ENCODE peak calls at places on chromosomes 11 and 22, in four cellular contexts. One of them, this sample, is unnamed.

GRCh38 chr11:17798716-17799115 is 64.1 kb downstream of the KCNC1 start:
- DNase-seq in HepG2: no peak
- DNase-seq in A549: no peak
- DNase-seq in GM12878: no peak
- DNase-seq in this sample: no peak

GRCh38 chr22:29369460-29369859 is 18.9 kb downstream of the AP1B1 start:
- DNase-seq in A549: no peak
- DNase-seq in GM12878: no peak
- DNase-seq in HepG2: no peak
- DNase-seq in this sample: peak

GRCh38 chr11:6404341-6405038 is 14.2 kb downstream of the SMPD1 start:
- DNase-seq in A549: no peak
- DNase-seq in GM12878: no peak
- DNase-seq in HepG2: no peak
- DNase-seq in this sample: no peak

GRCh38 chr11:64916040-64916847 is 765 bp downstream of the ATG2A start:
- DNase-seq in GM12878: no peak
- DNase-seq in HepG2: peak
- DNase-seq in A549: peak
- DNase-seq in this sample: peak

GRCh38 chr11:32947985-32948384 is 55.4 kb downstream of the QSER1 start:
- DNase-seq in GM12878: no peak
- DNase-seq in A549: no peak
- DNase-seq in HepG2: no peak
- DNase-seq in this sample: no peak

GRCh38 chr11:3859373-3859881 is 4.0 kb downstream of the STIM1 start:
- DNase-seq in HepG2: no peak
- DNase-seq in GM12878: no peak
- DNase-seq in A549: no peak
- DNase-seq in this sample: peak

GRCh38 chr11:95576149-95576851 is 213.3 kb downstream of the FAM76B start:
- DNase-seq in GM12878: no peak
- DNase-seq in A549: no peak
- DNase-seq in HepG2: no peak
- DNase-seq in this sample: no peak

GRCh38 chr11:74138572-74138971 is 32.2 kb downstream of the C2CD3 start:
- DNase-seq in HepG2: peak
- DNase-seq in GM12878: no peak
- DNase-seq in A549: peak
- DNase-seq in this sample: peak

GRCh38 chr11:28010001-28010400 is 98.0 kb downstream of the KIF18A start:
- DNase-seq in GM12878: no peak
- DNase-seq in HepG2: no peak
- DNase-seq in A549: no peak
- DNase-seq in this sample: no peak

GRCh38 chr11:59611570-59612565 is 3.7 kb downstream of the OSBP start:
- DNase-seq in A549: no peak
- DNase-seq in HepG2: peak
- DNase-seq in GM12878: no peak
- DNase-seq in this sample: no peak

GRCh38 chr22:30546616-30547015 is at the start of gene SEC14L6:
- DNase-seq in GM12878: no peak
- DNase-seq in A549: no peak
- DNase-seq in HepG2: no peak
- DNase-seq in this sample: no peak

GRCh38 chr11:130999086-130999485 is 82.8 kb upstream of the SNX19 start:
- DNase-seq in A549: no peak
- DNase-seq in HepG2: no peak
- DNase-seq in GM12878: no peak
- DNase-seq in this sample: no peak

GRCh38 chr11:108824601-108825000 is 159.7 kb downstream of the DDX10 start:
- DNase-seq in A549: no peak
- DNase-seq in GM12878: no peak
- DNase-seq in HepG2: no peak
- DNase-seq in this sample: no peak

GRCh38 chr22:45891471-45891995 is 85.4 kb downstream of the WNT7B start:
- DNase-seq in A549: no peak
- DNase-seq in HepG2: no peak
- DNase-seq in GM12878: no peak
- DNase-seq in this sample: no peak

GRCh38 chr11:57567512-57568329 is at the start of gene UBE2L6:
- DNase-seq in GM12878: no peak
- DNase-seq in A549: peak
- DNase-seq in HepG2: no peak
- DNase-seq in this sample: peak

GRCh38 chr11:114076974-114077373 is 17.5 kb downstream of the ZBTB16 start:
- DNase-seq in HepG2: no peak
- DNase-seq in GM12878: no peak
- DNase-seq in A549: no peak
- DNase-seq in this sample: no peak

GRCh38 chr11:26704249-26704648 is 17.6 kb downstream of the SLC5A12 start:
- DNase-seq in GM12878: no peak
- DNase-seq in A549: no peak
- DNase-seq in HepG2: no peak
- DNase-seq in this sample: no peak

GRCh38 chr22:38720350-38720749 is 14.6 kb downstream of the GTPBP1 start:
- DNase-seq in HepG2: no peak
- DNase-seq in A549: no peak
- DNase-seq in GM12878: no peak
- DNase-seq in this sample: no peak

DNA sequence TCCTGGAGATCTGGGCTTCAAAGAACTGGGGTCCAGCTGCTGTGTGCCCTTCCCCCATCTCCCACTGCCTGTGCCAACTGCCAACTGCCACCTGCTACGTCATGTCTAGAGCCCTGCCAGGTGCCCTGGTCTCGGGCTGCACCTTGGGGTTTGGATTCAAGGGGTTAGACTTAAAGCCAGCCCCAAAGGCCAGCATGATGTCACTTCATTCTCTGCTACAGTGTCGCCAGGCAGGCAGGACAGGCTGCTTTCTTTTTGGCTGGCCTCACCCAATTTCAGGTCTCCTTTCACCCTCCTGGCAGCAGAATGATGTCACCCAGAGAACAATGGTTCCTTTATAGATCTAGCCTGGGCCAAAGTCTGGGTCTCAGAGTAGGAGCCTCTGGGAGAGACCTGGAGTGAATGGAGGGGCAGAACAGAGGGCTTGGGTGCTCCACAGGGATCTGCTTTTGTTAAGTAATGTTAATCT is 79.5 kb upstream of the CRYBB3 start:
- DNase-seq in GM12878: no peak
- DNase-seq in A549: peak
- DNase-seq in HepG2: peak
- DNase-seq in this sample: no peak
- TF ChIP-seq CHD4 in GM12878: no peak
- TF ChIP-seq CHD4 in A549: no peak
- TF ChIP-seq CHD4 in HepG2: peak
- TF ChIP-seq CHD4 in this sample: no peak

GRCh38 chr22:44383652-44384562 is 71.2 kb upstream of the SHISAL1 start:
- DNase-seq in HepG2: no peak
- DNase-seq in GM12878: no peak
- DNase-seq in A549: no peak
- DNase-seq in this sample: no peak
- TF ChIP-seq CHD4 in HepG2: no peak
- TF ChIP-seq CHD4 in GM12878: no peak
- TF ChIP-seq CHD4 in A549: no peak
- TF ChIP-seq CHD4 in this sample: no peak

GRCh38 chr22:43377486-43377995 is 34.3 kb upstream of the MPPED1 start:
- DNase-seq in HepG2: no peak
- DNase-seq in A549: no peak
- DNase-seq in GM12878: no peak
- DNase-seq in this sample: no peak

GRCh38 chr22:43381693-43382092 is 30.1 kb upstream of the MPPED1 start:
- DNase-seq in HepG2: no peak
- DNase-seq in GM12878: no peak
- DNase-seq in A549: no peak
- DNase-seq in this sample: no peak

GRCh38 chr22:43378011-43378704 is 33.7 kb upstream of the MPPED1 start:
- DNase-seq in HepG2: peak
- DNase-seq in A549: no peak
- DNase-seq in GM12878: peak
- DNase-seq in this sample: no peak

GRCh38 chr22:43375951-43376455 is 32.8 kb upstream of the SCUBE1 start:
- DNase-seq in HepG2: no peak
- DNase-seq in GM12878: no peak
- DNase-seq in A549: no peak
- DNase-seq in this sample: no peak

DNA sequence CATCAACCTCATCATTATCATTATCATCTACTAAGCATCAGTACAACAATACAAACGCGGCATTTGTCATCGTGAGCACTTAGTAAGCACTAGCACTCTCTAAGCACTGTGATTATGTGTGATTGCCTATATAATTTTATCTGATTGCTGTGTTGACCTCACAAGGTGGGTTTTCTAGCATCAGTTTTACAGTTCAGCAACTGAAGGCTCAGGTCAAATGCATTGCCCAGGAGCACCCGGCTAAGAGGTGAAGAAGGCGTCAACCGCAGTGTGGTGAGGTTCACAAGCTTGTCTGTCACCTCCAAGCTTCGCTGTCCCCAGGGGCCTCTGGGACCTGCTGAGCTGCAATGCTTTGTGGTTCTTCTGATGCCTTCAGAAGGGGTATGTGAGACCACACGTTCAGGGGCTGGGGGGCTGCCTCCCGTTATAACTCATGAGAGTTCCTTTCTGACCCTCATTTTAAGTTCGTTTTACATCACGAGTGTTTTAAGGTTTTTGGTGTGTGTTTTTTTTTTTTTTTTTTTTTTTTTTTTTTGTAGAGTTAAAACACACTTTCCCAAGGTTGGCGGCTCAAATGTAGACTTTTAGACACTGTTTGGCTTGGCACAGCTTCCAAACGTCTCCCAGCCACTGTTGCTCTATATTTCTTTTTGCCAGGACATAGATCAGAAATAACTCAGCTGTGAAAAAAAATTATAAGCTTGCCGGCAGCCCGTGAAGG is 33.8 kb upstream of the SCUBE1 start:
- DNase-seq in A549: no peak
- DNase-seq in GM12878: peak
- DNase-seq in HepG2: no peak
- DNase-seq in this sample: no peak
- TF ChIP-seq CHD4 in A549: no peak
- TF ChIP-seq CHD4 in GM12878: no peak
- TF ChIP-seq CHD4 in HepG2: no peak
- TF ChIP-seq CHD4 in this sample: no peak

GRCh38 chr22:37302617-37303555 is 20.6 kb downstream of the CYTH4 start:
- DNase-seq in A549: no peak
- DNase-seq in HepG2: no peak
- DNase-seq in GM12878: no peak
- DNase-seq in this sample: no peak

GRCh38 chr22:37301144-37301820 is 19.0 kb downstream of the CYTH4 start:
- DNase-seq in A549: no peak
- DNase-seq in GM12878: no peak
- DNase-seq in HepG2: no peak
- DNase-seq in this sample: no peak

GRCh38 chr22:37304595-37305343 is 22.5 kb downstream of the CYTH4 start:
- DNase-seq in GM12878: no peak
- DNase-seq in A549: no peak
- DNase-seq in HepG2: peak
- DNase-seq in this sample: peak

GRCh38 chr22:37305873-37306272 is 23.6 kb downstream of the CYTH4 start:
- DNase-seq in HepG2: no peak
- DNase-seq in GM12878: no peak
- DNase-seq in A549: no peak
- DNase-seq in this sample: no peak

DNA sequence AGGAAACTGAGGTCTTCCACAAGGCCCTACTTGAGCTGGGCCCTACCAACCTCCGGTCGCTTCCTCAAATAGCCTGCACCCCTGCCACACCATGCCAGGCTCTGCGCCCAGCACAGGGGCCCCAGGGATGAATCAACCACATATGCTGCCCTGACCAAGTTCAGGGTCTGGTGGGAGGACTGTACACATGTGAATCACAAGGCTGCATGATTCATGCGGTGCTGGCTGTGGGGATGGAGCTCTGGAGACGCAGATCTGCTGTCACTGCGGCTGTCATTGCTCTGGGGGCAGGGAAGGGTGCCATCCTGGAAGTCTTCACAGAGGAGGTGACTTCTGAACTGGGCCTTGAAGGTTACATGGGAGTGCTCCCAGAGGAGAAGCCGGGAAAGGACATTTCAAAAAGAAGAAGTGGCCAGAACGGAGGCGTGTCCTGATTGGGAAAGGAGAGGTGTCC is 21.5 kb downstream of the CYTH4 start:
- DNase-seq in HepG2: peak
- DNase-seq in GM12878: no peak
- DNase-seq in A549: peak
- DNase-seq in this sample: peak
- TF ChIP-seq CHD4 in HepG2: no peak
- TF ChIP-seq CHD4 in GM12878: no peak
- TF ChIP-seq CHD4 in A549: no peak
- TF ChIP-seq CHD4 in this sample: no peak

DNA sequence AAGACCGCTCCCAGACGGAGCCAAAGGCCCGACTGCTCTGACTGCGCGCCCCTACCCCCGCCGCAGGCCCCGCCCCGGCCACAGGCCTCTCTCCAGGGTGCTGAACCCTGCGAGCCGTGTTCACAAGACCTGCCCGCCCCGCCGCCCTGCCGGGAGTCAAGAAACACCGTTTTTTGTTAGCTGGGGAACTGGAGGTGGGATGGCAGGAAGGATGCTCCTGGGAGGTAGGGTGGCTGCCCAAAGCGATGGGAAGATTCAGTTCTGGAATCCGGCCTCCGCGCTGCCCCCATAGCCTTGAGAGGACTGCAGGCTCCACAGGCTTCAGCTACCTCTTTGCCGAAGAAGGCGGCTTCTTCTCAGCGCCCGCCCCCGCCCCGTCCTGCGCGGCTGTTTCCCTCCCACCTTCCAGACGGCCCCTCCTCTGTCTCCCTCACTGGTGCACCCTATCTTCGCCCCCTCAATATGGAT is 2.7 kb upstream of the PDE2A start:
- DNase-seq in HepG2: peak
- DNase-seq in GM12878: no peak
- DNase-seq in A549: peak
- DNase-seq in this sample: peak
- TF ChIP-seq CHD4 in HepG2: no peak
- TF ChIP-seq CHD4 in GM12878: no peak
- TF ChIP-seq CHD4 in A549: no peak
- TF ChIP-seq CHD4 in this sample: no peak

DNA sequence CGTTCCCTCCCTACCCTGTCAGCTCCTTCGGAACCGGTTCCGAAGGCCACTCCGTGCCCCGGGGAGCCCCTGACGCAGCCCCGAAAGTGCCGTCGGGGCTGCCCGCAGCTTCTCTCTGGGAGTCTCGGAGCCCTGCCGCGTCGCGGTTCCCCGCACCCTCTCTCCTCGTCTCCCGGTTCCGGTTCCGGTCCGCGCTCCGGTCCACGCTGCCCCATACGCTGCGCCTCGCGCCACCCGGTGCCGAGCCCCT is 626 bp downstream of the MTA2 start:
- DNase-seq in A549: no peak
- DNase-seq in GM12878: no peak
- DNase-seq in HepG2: no peak
- DNase-seq in this sample: peak
- TF ChIP-seq CHD4 in A549: no peak
- TF ChIP-seq CHD4 in GM12878: no peak
- TF ChIP-seq CHD4 in HepG2: no peak
- TF ChIP-seq CHD4 in this sample: no peak